ENCODE peak calls at places on chromosomes 7 and 10, in eight cellular contexts. One of them, this sample, is unnamed.

GRCh38 chr10:78438094-78438906 is 404.6 kb downstream of the RPS24 start:
- DNase-seq in NCI-H748 treated with DMSO at 0.1 percent for 48 hours: no peak
- DNase-seq in HTR-8/SVneo: no peak
- DNase-seq in renal cortical epithelial cell: no peak
- DNase-seq in AG04449: no peak
- DNase-seq in endothelial cell: no peak
- DNase-seq in cardiac fibroblast: no peak
- DNase-seq in ovary: no peak
- DNase-seq in this sample: no peak

GRCh38 chr7:141483044-141483443 is 68.2 kb upstream of the AGK start:
- DNase-seq in endothelial cell: no peak
- DNase-seq in renal cortical epithelial cell: peak
- DNase-seq in NCI-H748 treated with DMSO at 0.1 percent for 48 hours: no peak
- DNase-seq in ovary: no peak
- DNase-seq in AG04449: no peak
- DNase-seq in cardiac fibroblast: no peak
- DNase-seq in HTR-8/SVneo: no peak
- DNase-seq in this sample: no peak

GRCh38 chr7:104980969-104981670 is 32.9 kb upstream of the KMT2E start:
- DNase-seq in AG04449: no peak
- DNase-seq in NCI-H748 treated with DMSO at 0.1 percent for 48 hours: peak
- DNase-seq in cardiac fibroblast: peak
- DNase-seq in ovary: no peak
- DNase-seq in endothelial cell: no peak
- DNase-seq in renal cortical epithelial cell: peak
- DNase-seq in HTR-8/SVneo: peak
- DNase-seq in this sample: no peak

GRCh38 chr7:64799-65430 is 127.5 kb upstream of the FAM20C start:
- DNase-seq in AG04449: no peak
- DNase-seq in cardiac fibroblast: no peak
- DNase-seq in ovary: no peak
- DNase-seq in NCI-H748 treated with DMSO at 0.1 percent for 48 hours: no peak
- DNase-seq in renal cortical epithelial cell: no peak
- DNase-seq in HTR-8/SVneo: no peak
- DNase-seq in endothelial cell: no peak
- DNase-seq in this sample: no peak

GRCh38 chr10:48292616-48293015 is 13.9 kb upstream of the MAPK8 start:
- DNase-seq in AG04449: no peak
- DNase-seq in HTR-8/SVneo: no peak
- DNase-seq in ovary: no peak
- DNase-seq in endothelial cell: no peak
- DNase-seq in cardiac fibroblast: no peak
- DNase-seq in renal cortical epithelial cell: no peak
- DNase-seq in NCI-H748 treated with DMSO at 0.1 percent for 48 hours: no peak
- DNase-seq in this sample: no peak

GRCh38 chr7:151558575-151558974 is 38.9 kb upstream of the RHEB start:
- DNase-seq in AG04449: peak
- DNase-seq in cardiac fibroblast: peak
- DNase-seq in renal cortical epithelial cell: no peak
- DNase-seq in HTR-8/SVneo: peak
- DNase-seq in NCI-H748 treated with DMSO at 0.1 percent for 48 hours: no peak
- DNase-seq in endothelial cell: no peak
- DNase-seq in ovary: no peak
- DNase-seq in this sample: no peak

GRCh38 chr10:43294241-43294658 is 27.4 kb upstream of the RASGEF1A start:
- DNase-seq in renal cortical epithelial cell: no peak
- DNase-seq in ovary: no peak
- DNase-seq in NCI-H748 treated with DMSO at 0.1 percent for 48 hours: no peak
- DNase-seq in endothelial cell: no peak
- DNase-seq in cardiac fibroblast: no peak
- DNase-seq in HTR-8/SVneo: no peak
- DNase-seq in AG04449: no peak
- DNase-seq in this sample: no peak

GRCh38 chr7:108310351-108310750 is 145.9 kb downstream of the NRCAM start:
- DNase-seq in cardiac fibroblast: peak
- DNase-seq in ovary: no peak
- DNase-seq in NCI-H748 treated with DMSO at 0.1 percent for 48 hours: no peak
- DNase-seq in endothelial cell: no peak
- DNase-seq in AG04449: no peak
- DNase-seq in renal cortical epithelial cell: peak
- DNase-seq in HTR-8/SVneo: no peak
- DNase-seq in this sample: no peak

GRCh38 chr7:130423636-130424035 is 17.2 kb downstream of the CEP41 start:
- DNase-seq in renal cortical epithelial cell: no peak
- DNase-seq in ovary: no peak
- DNase-seq in cardiac fibroblast: no peak
- DNase-seq in HTR-8/SVneo: no peak
- DNase-seq in NCI-H748 treated with DMSO at 0.1 percent for 48 hours: no peak
- DNase-seq in AG04449: no peak
- DNase-seq in endothelial cell: no peak
- DNase-seq in this sample: no peak

GRCh38 chr10:78692071-78692470 is 376.7 kb upstream of the ZMIZ1 start:
- DNase-seq in AG04449: no peak
- DNase-seq in cardiac fibroblast: no peak
- DNase-seq in renal cortical epithelial cell: no peak
- DNase-seq in NCI-H748 treated with DMSO at 0.1 percent for 48 hours: no peak
- DNase-seq in ovary: no peak
- DNase-seq in endothelial cell: no peak
- DNase-seq in HTR-8/SVneo: no peak
- DNase-seq in this sample: no peak

GRCh38 chr10:63611078-63611477 is 89.9 kb downstream of the REEP3 start:
- DNase-seq in endothelial cell: no peak
- DNase-seq in NCI-H748 treated with DMSO at 0.1 percent for 48 hours: no peak
- DNase-seq in cardiac fibroblast: peak
- DNase-seq in AG04449: no peak
- DNase-seq in HTR-8/SVneo: no peak
- DNase-seq in ovary: no peak
- DNase-seq in renal cortical epithelial cell: no peak
- DNase-seq in this sample: no peak

GRCh38 chr7:26696161-26696560 is 168.2 kb downstream of the SKAP2 start:
- DNase-seq in renal cortical epithelial cell: no peak
- DNase-seq in NCI-H748 treated with DMSO at 0.1 percent for 48 hours: no peak
- DNase-seq in ovary: no peak
- DNase-seq in AG04449: no peak
- DNase-seq in HTR-8/SVneo: no peak
- DNase-seq in cardiac fibroblast: no peak
- DNase-seq in endothelial cell: no peak
- DNase-seq in this sample: no peak

GRCh38 chr7:149727053-149727452 is 46.3 kb downstream of the ZNF467 start:
- DNase-seq in renal cortical epithelial cell: no peak
- DNase-seq in endothelial cell: no peak
- DNase-seq in ovary: no peak
- DNase-seq in NCI-H748 treated with DMSO at 0.1 percent for 48 hours: no peak
- DNase-seq in AG04449: no peak
- DNase-seq in cardiac fibroblast: no peak
- DNase-seq in HTR-8/SVneo: no peak
- DNase-seq in this sample: no peak

GRCh38 chr7:135957627-135958026 is 19.5 kb downstream of the MTPN start:
- DNase-seq in AG04449: no peak
- DNase-seq in cardiac fibroblast: no peak
- DNase-seq in endothelial cell: no peak
- DNase-seq in renal cortical epithelial cell: no peak
- DNase-seq in ovary: no peak
- DNase-seq in NCI-H748 treated with DMSO at 0.1 percent for 48 hours: no peak
- DNase-seq in HTR-8/SVneo: no peak
- DNase-seq in this sample: no peak

GRCh38 chr7:24795407-24795767 is 38.1 kb upstream of the GSDME start:
- DNase-seq in AG04449: no peak
- DNase-seq in HTR-8/SVneo: no peak
- DNase-seq in cardiac fibroblast: no peak
- DNase-seq in renal cortical epithelial cell: no peak
- DNase-seq in ovary: no peak
- DNase-seq in NCI-H748 treated with DMSO at 0.1 percent for 48 hours: no peak
- DNase-seq in endothelial cell: no peak
- DNase-seq in this sample: no peak

GRCh38 chr7:112649560-112649959 is 140.6 kb downstream of the TMEM168 start:
- DNase-seq in cardiac fibroblast: no peak
- DNase-seq in NCI-H748 treated with DMSO at 0.1 percent for 48 hours: no peak
- DNase-seq in AG04449: no peak
- DNase-seq in HTR-8/SVneo: no peak
- DNase-seq in endothelial cell: no peak
- DNase-seq in renal cortical epithelial cell: peak
- DNase-seq in ovary: no peak
- DNase-seq in this sample: no peak

GRCh38 chr7:30633223-30633622 is 38.5 kb downstream of the GARS1 start:
- DNase-seq in cardiac fibroblast: no peak
- DNase-seq in renal cortical epithelial cell: no peak
- DNase-seq in HTR-8/SVneo: no peak
- DNase-seq in ovary: no peak
- DNase-seq in endothelial cell: no peak
- DNase-seq in NCI-H748 treated with DMSO at 0.1 percent for 48 hours: no peak
- DNase-seq in AG04449: no peak
- DNase-seq in this sample: no peak

GRCh38 chr10:98253499-98253898 is 14.5 kb downstream of the LOXL4 start:
- DNase-seq in ovary: no peak
- DNase-seq in AG04449: no peak
- DNase-seq in renal cortical epithelial cell: no peak
- DNase-seq in endothelial cell: no peak
- DNase-seq in HTR-8/SVneo: no peak
- DNase-seq in cardiac fibroblast: no peak
- DNase-seq in NCI-H748 treated with DMSO at 0.1 percent for 48 hours: no peak
- DNase-seq in this sample: peak

GRCh38 chr10:13956826-13957225 is 370.1 kb downstream of the PRPF18 start:
- DNase-seq in renal cortical epithelial cell: no peak
- DNase-seq in ovary: peak
- DNase-seq in NCI-H748 treated with DMSO at 0.1 percent for 48 hours: no peak
- DNase-seq in cardiac fibroblast: peak
- DNase-seq in AG04449: no peak
- DNase-seq in endothelial cell: no peak
- DNase-seq in HTR-8/SVneo: no peak
- DNase-seq in this sample: peak

GRCh38 chr7:15747187-15748111 is 61.0 kb upstream of the MEOX2 start:
- DNase-seq in renal cortical epithelial cell: no peak
- DNase-seq in HTR-8/SVneo: no peak
- DNase-seq in AG04449: no peak
- DNase-seq in ovary: peak
- DNase-seq in endothelial cell: no peak
- DNase-seq in cardiac fibroblast: peak
- DNase-seq in NCI-H748 treated with DMSO at 0.1 percent for 48 hours: no peak
- DNase-seq in this sample: no peak

GRCh38 chr7:102036958-102037357 is 219.5 kb downstream of the CUX1 start:
- DNase-seq in AG04449: no peak
- DNase-seq in cardiac fibroblast: no peak
- DNase-seq in endothelial cell: no peak
- DNase-seq in ovary: no peak
- DNase-seq in NCI-H748 treated with DMSO at 0.1 percent for 48 hours: no peak
- DNase-seq in renal cortical epithelial cell: no peak
- DNase-seq in HTR-8/SVneo: no peak
- DNase-seq in this sample: no peak

GRCh38 chr7:50838675-50839377 is 56.1 kb upstream of the GRB10 start:
- DNase-seq in HTR-8/SVneo: no peak
- DNase-seq in NCI-H748 treated with DMSO at 0.1 percent for 48 hours: no peak
- DNase-seq in AG04449: peak
- DNase-seq in renal cortical epithelial cell: peak
- DNase-seq in ovary: peak
- DNase-seq in cardiac fibroblast: peak
- DNase-seq in endothelial cell: no peak
- DNase-seq in this sample: no peak

GRCh38 chr7:80517177-80517804 is 5.4 kb upstream of the GNAT3 start:
- DNase-seq in endothelial cell: no peak
- DNase-seq in cardiac fibroblast: no peak
- DNase-seq in AG04449: no peak
- DNase-seq in NCI-H748 treated with DMSO at 0.1 percent for 48 hours: no peak
- DNase-seq in renal cortical epithelial cell: peak
- DNase-seq in ovary: no peak
- DNase-seq in HTR-8/SVneo: no peak
- DNase-seq in this sample: peak

GRCh38 chr10:72175166-72175565 is 40.6 kb upstream of the ANAPC16 start:
- DNase-seq in AG04449: no peak
- DNase-seq in NCI-H748 treated with DMSO at 0.1 percent for 48 hours: no peak
- DNase-seq in endothelial cell: no peak
- DNase-seq in HTR-8/SVneo: no peak
- DNase-seq in ovary: no peak
- DNase-seq in cardiac fibroblast: peak
- DNase-seq in renal cortical epithelial cell: peak
- DNase-seq in this sample: no peak

GRCh38 chr7:107563072-107563760 is 504 bp downstream of the COG5 start:
- DNase-seq in renal cortical epithelial cell: no peak
- DNase-seq in NCI-H748 treated with DMSO at 0.1 percent for 48 hours: peak
- DNase-seq in ovary: no peak
- DNase-seq in endothelial cell: no peak
- DNase-seq in HTR-8/SVneo: peak
- DNase-seq in cardiac fibroblast: no peak
- DNase-seq in AG04449: no peak
- DNase-seq in this sample: no peak

GRCh38 chr10:86520871-86521619 is 547 bp downstream of the WAPL start:
- DNase-seq in cardiac fibroblast: peak
- DNase-seq in ovary: no peak
- DNase-seq in renal cortical epithelial cell: no peak
- DNase-seq in AG04449: no peak
- DNase-seq in NCI-H748 treated with DMSO at 0.1 percent for 48 hours: peak
- DNase-seq in endothelial cell: peak
- DNase-seq in HTR-8/SVneo: peak
- DNase-seq in this sample: peak

GRCh38 chr10:74750848-74751274 is 75.5 kb upstream of the KAT6B start:
- DNase-seq in ovary: no peak
- DNase-seq in NCI-H748 treated with DMSO at 0.1 percent for 48 hours: no peak
- DNase-seq in cardiac fibroblast: no peak
- DNase-seq in renal cortical epithelial cell: no peak
- DNase-seq in AG04449: no peak
- DNase-seq in endothelial cell: no peak
- DNase-seq in HTR-8/SVneo: no peak
- DNase-seq in this sample: no peak

This sample was measured in mucosa of gallbladder.